ENCODE peak calls at places on chromosomes 3 and 15, in four cellular contexts. D is nephron progenitor cell, F is astrocyte of the spinal cord, N is H9. Z is an unnamed sample.

GRCh38 chr3:97235179-97235578 is 420.8 kb downstream of the EPHA6 start:
- DNase-seq in F (no peak), D (no peak), N (no peak), Z (no peak)

GRCh38 chr3:154718058-154718457 is 288.1 kb upstream of the GPR149 start:
- DNase-seq in N (no peak), D (no peak), F (no peak), Z (no peak)

GRCh38 chr3:32239638-32240550 is 1.4 kb downstream of the CMTM8 start:
- DNase-seq in D (peak), N (peak), F (peak), Z (peak)

GRCh38 chr3:97823503-97824004 is 1.7 kb downstream of the CRYBG3 start:
- DNase-seq in N (no peak), F (no peak), D (no peak), Z (no peak)

GRCh38 chr3:169923189-169923588 is 11.8 kb downstream of the SAMD7 start:
- DNase-seq in N (no peak), F (no peak), D (no peak), Z (no peak)

GRCh38 chr3:134937256-134938023 is 142.4 kb downstream of the EPHB1 start:
- DNase-seq in D (peak), F (no peak), N (peak), Z (no peak)

GRCh38 chr3:9793161-9793781 is 389 bp downstream of the ARPC4 start:
- DNase-seq in F (peak), N (no peak), D (no peak), Z (peak)

GRCh38 chr3:193719735-193720134 is 126.7 kb downstream of the OPA1 start:
- DNase-seq in N (no peak), F (no peak), D (no peak), Z (no peak)

GRCh38 chr15:83449928-83450501 is 2.9 kb downstream of the SH3GL3 start:
- DNase-seq in F (peak), N (no peak), D (no peak), Z (no peak)

GRCh38 chr3:157438371-157438735 is 1.7 kb downstream of the PTX3 start:
- DNase-seq in N (peak), D (no peak), F (no peak), Z (no peak)

GRCh38 chr3:105951043-105951442 is 82.2 kb upstream of the CBLB start:
- DNase-seq in D (no peak), N (no peak), F (no peak), Z (no peak)

GRCh38 chr3:150588027-150588830 is 14.9 kb upstream of the SELENOT start:
- DNase-seq in N (no peak), D (no peak), F (no peak), Z (no peak)

GRCh38 chr3:144073698-144074097 is 102.1 kb downstream of the DIPK2A start:
- DNase-seq in D (no peak), F (no peak), N (no peak), Z (no peak)

GRCh38 chr3:139281512-139282196 is 62.2 kb upstream of the MRPS22 start:
- DNase-seq in F (no peak), N (no peak), D (no peak), Z (no peak)

GRCh38 chr3:115418583-115418982 is 204.7 kb upstream of the GAP43 start:
- DNase-seq in D (no peak), F (no peak), N (no peak), Z (peak)

GRCh38 chr3:57986261-57986660 is 22.0 kb upstream of the FLNB start:
- DNase-seq in N (no peak), F (no peak), D (no peak), Z (no peak)

GRCh38 chr3:50112462-50112861 is 23.7 kb downstream of the RBM5 start:
- DNase-seq in F (no peak), N (no peak), D (no peak), Z (no peak)

GRCh38 chr3:147354621-147355020 is 51.7 kb downstream of the ZIC4 start:
- DNase-seq in N (peak), F (no peak), D (no peak), Z (no peak)

GRCh38 chr3:190673157-190673556 is 159.3 kb downstream of the IL1RAP start:
- DNase-seq in D (no peak), F (peak), N (no peak), Z (no peak)

GRCh38 chr3:16496408-16497222 is 16.9 kb downstream of the RFTN1 start:
- DNase-seq in N (no peak), D (no peak), F (no peak), Z (no peak)

GRCh38 chr3:42507252-42507651 is 4.8 kb downstream of the VIPR1 start:
- DNase-seq in N (peak), D (no peak), F (no peak), Z (no peak)

GRCh38 chr3:105806361-105806760 is 62.5 kb downstream of the CBLB start:
- DNase-seq in F (peak), N (no peak), D (no peak), Z (no peak)

GRCh38 chr15:85379403-85380131 is 836 bp upstream of the AKAP13 start:
- DNase-seq in D (no peak), F (no peak), N (no peak), Z (peak)

GRCh38 chr15:57865294-57865693 is 158.8 kb downstream of the POLR2M start:
- DNase-seq in D (no peak), F (no peak), N (peak), Z (no peak)
- TF ChIP-seq CTCF in D (peak), F (peak), N (peak), Z (peak)

DNA sequence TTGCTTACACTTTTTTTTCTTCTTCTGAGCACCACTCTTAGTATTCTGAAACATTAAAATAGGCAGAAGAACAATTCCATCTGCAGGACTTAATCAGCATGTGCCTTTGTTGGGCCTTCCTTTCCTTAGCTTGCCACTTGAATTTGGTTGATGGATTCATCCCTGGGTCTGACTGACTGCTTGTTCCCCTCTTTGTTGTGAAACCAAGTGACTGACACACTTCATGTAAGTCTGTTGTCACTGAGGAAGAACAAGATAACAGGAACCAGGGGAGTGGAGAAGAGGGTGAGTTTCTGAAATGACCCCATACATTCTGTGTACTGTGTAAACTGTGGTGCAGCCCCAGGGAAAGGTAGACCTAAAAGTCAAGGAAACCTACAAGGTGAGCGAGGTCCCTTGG is 188.7 kb upstream of the TBC1D5 start:
- DNase-seq in F (no peak), N (no peak), D (no peak), Z (no peak)
- TF ChIP-seq CTCF in F (no peak), N (no peak), D (no peak), Z (no peak)

DNA sequence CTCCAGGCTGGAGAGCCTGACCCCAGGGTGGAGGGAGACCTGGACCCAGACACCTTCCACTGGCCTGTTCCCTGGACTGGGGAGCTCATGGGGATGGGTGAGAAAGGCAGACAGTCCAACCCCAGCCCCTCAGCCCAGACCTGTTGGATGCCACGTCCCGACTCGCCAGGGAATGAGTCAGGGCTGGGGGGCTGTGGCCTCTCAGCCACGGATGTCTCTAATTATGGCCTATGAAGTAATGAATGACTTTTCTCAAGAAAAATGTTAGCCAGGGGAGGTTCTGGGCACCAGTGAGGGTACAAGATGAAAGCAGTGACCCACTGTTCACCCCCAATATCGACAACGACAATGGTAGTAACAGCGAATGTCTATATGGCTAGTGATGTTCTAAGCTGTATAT is 107.0 kb upstream of the RPL32 start:
- DNase-seq in F (peak), N (no peak), D (no peak), Z (no peak)
- TF ChIP-seq CTCF in F (no peak), N (no peak), D (no peak), Z (no peak)

GRCh38 chr15:41042851-41043250 is 73.2 kb downstream of the INO80 start:
- DNase-seq in N (no peak), F (no peak), D (no peak), Z (no peak)
- TF ChIP-seq CTCF in N (no peak), F (no peak), D (no peak), Z (no peak)

GRCh38 chr3:52931328-52931727 is 34.0 kb upstream of the STIMATE start:
- DNase-seq in D (no peak), F (no peak), N (no peak), Z (no peak)

GRCh38 chr3:52926556-52926955 is 29.2 kb upstream of the STIMATE start:
- DNase-seq in N (no peak), D (no peak), F (no peak), Z (no peak)

GRCh38 chr3:52930748-52931147 is 33.4 kb upstream of the STIMATE start:
- DNase-seq in N (no peak), F (no peak), D (no peak), Z (no peak)

GRCh38 chr3:52934626-52935530 is 37.5 kb upstream of the STIMATE start:
- DNase-seq in D (peak), F (peak), N (peak), Z (peak)

GRCh38 chr3:52931889-52932288 is 34.5 kb upstream of the STIMATE start:
- DNase-seq in N (no peak), F (no peak), D (no peak), Z (no peak)
- TF ChIP-seq CTCF in N (peak), F (no peak), D (no peak), Z (no peak)

DNA sequence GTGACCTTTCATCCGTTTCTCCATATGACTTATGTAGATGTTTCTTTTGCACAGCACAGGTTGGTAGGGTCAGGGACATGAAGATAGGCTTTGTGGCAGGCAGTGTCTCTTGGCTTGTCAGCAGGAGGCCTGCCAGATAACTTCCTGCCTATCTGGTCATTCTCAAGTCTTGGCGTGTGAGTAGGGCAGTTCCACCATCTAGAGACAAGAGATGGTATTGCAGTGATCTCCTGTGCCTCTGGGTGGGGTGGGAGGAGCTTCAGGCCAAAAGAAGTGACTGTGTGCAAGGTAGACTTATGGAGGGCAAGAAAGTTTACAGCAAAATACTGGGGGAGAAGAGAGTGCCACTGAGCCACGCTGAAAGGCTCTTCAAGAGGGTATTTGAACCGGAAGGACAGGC is 11.0 kb downstream of the TEX264 start:
- DNase-seq in D (peak), F (peak), N (peak), Z (peak)
- TF ChIP-seq CTCF in D (peak), F (peak), N (peak), Z (peak)

DNA sequence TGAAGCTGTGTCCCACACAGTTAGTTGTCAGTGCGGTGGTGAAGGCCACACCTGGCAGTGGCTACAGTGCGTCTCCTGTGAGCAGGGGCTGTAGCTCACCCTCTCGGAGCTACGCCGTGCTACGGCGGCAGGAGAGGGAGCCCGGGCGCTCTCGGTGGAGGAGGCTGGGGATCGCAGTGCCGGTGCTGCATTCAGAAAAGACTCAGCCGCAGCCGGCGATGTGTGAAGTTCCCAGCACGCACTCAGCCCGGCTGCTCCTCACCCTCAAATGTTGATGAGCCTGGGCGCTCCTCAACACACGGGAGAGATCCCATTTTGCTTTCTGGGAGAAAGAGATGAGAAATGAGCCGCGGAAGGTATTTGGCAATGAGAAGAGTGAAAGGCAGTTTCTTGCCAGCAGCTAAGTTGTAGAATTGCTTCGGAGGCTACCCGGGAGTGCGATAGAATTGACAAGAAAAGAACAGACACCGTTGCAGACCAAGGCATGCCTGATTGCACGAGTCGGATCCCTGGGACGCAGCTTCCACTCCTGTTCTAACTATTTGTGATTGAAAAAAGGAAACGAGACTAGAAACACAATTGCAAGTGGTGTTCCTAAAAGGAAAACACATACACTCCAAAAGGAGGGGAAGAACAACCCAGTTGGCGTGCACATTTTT is at the start of gene UNC13C:
- DNase-seq in D (peak), N (peak), F (no peak), Z (peak)
- TF ChIP-seq CTCF in D (no peak), N (peak), F (no peak), Z (no peak)

GRCh38 chr3:187832202-187832601 is 86.9 kb upstream of the BCL6 start:
- DNase-seq in D (no peak), F (no peak), N (no peak), Z (no peak)
- TF ChIP-seq CTCF in D (no peak), F (no peak), N (peak), Z (no peak)

DNA sequence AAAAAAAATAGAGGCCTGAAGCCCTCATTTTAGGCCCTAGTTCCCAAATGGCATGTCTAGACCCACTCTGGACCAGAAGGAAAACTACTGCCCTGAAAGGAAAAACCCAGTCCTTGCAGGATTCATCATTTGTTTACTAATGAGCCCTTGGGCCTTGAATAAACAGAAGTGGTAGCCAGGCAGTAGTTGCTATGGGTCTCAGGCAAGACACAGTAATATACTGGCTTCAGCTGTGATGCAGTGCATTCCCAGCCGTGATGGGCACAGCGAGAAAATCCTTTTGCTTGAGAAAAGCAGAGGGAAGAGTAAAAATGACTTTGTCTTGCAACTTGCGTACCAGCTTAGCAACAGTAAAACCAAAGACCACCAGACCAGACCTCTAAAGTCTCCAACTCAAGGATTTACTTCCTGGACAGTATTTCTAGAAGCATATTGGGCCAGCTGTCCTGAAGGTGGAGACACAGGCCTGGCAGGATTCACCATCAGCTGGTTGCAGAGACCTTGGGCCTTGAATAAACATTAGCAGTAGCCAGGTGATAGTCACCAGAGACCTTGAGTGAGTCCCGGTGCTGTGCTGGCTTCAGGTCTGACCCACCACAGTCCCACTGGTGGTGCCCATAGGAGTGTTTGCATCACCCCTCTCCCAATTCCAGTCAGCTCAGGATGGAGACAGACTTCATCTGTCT is 208.3 kb upstream of the SLITRK3 start:
- DNase-seq in N (no peak), F (no peak), D (no peak), Z (no peak)
- TF ChIP-seq CTCF in N (no peak), F (no peak), D (no peak), Z (no peak)

GRCh38 chr3:173584834-173585831 is 187.6 kb downstream of the NLGN1 start:
- DNase-seq in D (peak), N (peak), F (peak), Z (peak)
- TF ChIP-seq CTCF in D (no peak), N (no peak), F (no peak), Z (no peak)

Z was measured in endothelial cell.